ENCODE peak calls at places on chromosome 2, in eight cellular contexts. X is foreskin fibroblast; Z is SJSA1; U is effector memory CD8-positive, alpha-beta T cell; F is psoas muscle; S is HuH-7.5; Y is ecto neural progenitor cell; I is uterus. J is an unnamed sample.

GRCh38 chr2:227320305-227321094 is 4.6 kb upstream of the MFF start:
- DNase-seq in I (no peak), X (no peak), S (no peak), Z (no peak), U (no peak), Y (no peak), F (no peak), J (no peak)

GRCh38 chr2:47056374-47056773 is 98.7 kb downstream of the STPG4 start:
- DNase-seq in Y (no peak), I (peak), U (no peak), S (no peak), Z (peak), F (no peak), X (peak), J (peak)

GRCh38 chr2:63588385-63589147 is at the start of the genes MDH1 and WDPCP:
- DNase-seq in Z (peak), Y (peak), S (peak), F (peak), I (peak), X (peak), U (peak), J (peak)

GRCh38 chr2:191894681-191895147 is 47.8 kb upstream of the CAVIN2 start:
- DNase-seq in Y (no peak), F (no peak), S (no peak), Z (no peak), U (no peak), X (peak), I (no peak), J (peak)

GRCh38 chr2:95044598-95044997 is 19.1 kb downstream of the MAL start:
- DNase-seq in X (no peak), U (no peak), I (no peak), F (no peak), S (no peak), Z (no peak), Y (no peak), J (no peak)

GRCh38 chr2:159147687-159148086 is 138.8 kb downstream of the WDSUB1 start:
- DNase-seq in F (no peak), S (no peak), I (no peak), Z (no peak), X (no peak), Y (no peak), U (no peak), J (no peak)

GRCh38 chr2:219002395-219003266 is 9.4 kb upstream of the CRYBA2 start:
- DNase-seq in U (peak), Y (peak), S (peak), X (peak), I (no peak), Z (no peak), F (peak), J (peak)

GRCh38 chr2:67836861-67837260 is 225.9 kb downstream of the C1D start:
- DNase-seq in I (no peak), X (no peak), S (no peak), Z (no peak), Y (no peak), F (no peak), U (no peak), J (no peak)

J was measured in hepatic stellate cell.